ENCODE peak calls at places on chromosomes 16 and 17, in eight cellular contexts. O is HS-27A; S is GM12865; K is Kasumi-1; W is stimulated activated naive CD8-positive, alpha-beta T cell treated with anti-CD3 and anti-CD28 coated beads, Interleukin-15, Interleukin-2, amounts not matched to agents 100 U/mL and 50 U/mL, for 24 hours; Z is RPMI7951; Q is activated CD8-positive, alpha-beta memory T cell treated with anti-CD3 and anti-CD28 coated beads, Interleukin-2, amount 50 U/mL, for 48 hours; N is CD8-positive, alpha-beta T cell. F is an unnamed sample.

GRCh38 chr17:75539969-75540729 is 14.7 kb downstream of the LLGL2 start:
- DNase-seq in O (no peak), S (no peak), K (no peak), W (no peak), Z (peak), Q (no peak), N (no peak), F (no peak)

GRCh38 chr17:54864070-54864469 is 36.6 kb upstream of the TOM1L1 start:
- DNase-seq in O (no peak), S (no peak), K (no peak), W (no peak), Z (no peak), Q (no peak), N (no peak), F (no peak)

GRCh38 chr16:89373355-89374110 is 116.8 kb downstream of the ANKRD11 start:
- DNase-seq in O (no peak), S (no peak), K (no peak), W (no peak), Z (peak), Q (no peak), N (no peak), F (no peak)

GRCh38 chr17:11797803-11798202 is 199.5 kb downstream of the ZNF18 start:
- DNase-seq in O (no peak), S (no peak), K (no peak), W (no peak), Z (no peak), Q (no peak), N (no peak), F (no peak)

GRCh38 chr17:49555495-49556018 is 20.1 kb upstream of the NXPH3 start:
- DNase-seq in O (no peak), S (no peak), K (no peak), W (no peak), Z (no peak), Q (no peak), N (no peak), F (no peak)

GRCh38 chr17:34561328-34561727 is 18.1 kb upstream of the TMEM132E start:
- DNase-seq in O (no peak), S (no peak), K (no peak), W (no peak), Z (no peak), Q (no peak), N (no peak), F (no peak)

GRCh38 chr16:30340621-30341020 is 14.5 kb downstream of the CD2BP2 start:
- DNase-seq in O (no peak), S (no peak), K (no peak), W (no peak), Z (no peak), Q (no peak), N (no peak), F (no peak)

GRCh38 chr17:15398291-15398690 is 56.9 kb upstream of the TEKT3 start:
- DNase-seq in O (no peak), S (no peak), K (peak), W (no peak), Z (peak), Q (no peak), N (no peak), F (no peak)

GRCh38 chr17:65104541-65104940 is 32.6 kb upstream of the RGS9 start:
- DNase-seq in O (no peak), S (no peak), K (no peak), W (no peak), Z (no peak), Q (no peak), N (no peak), F (no peak)

GRCh38 chr16:75244225-75244792 is 7.1 kb downstream of the BCAR1 start:
- DNase-seq in O (no peak), S (no peak), K (peak), W (no peak), Z (peak), Q (no peak), N (no peak), F (no peak)

GRCh38 chr16:85682516-85682915 is 6.2 kb downstream of the GINS2 start:
- DNase-seq in O (no peak), S (no peak), K (no peak), W (no peak), Z (no peak), Q (no peak), N (no peak), F (no peak)

GRCh38 chr17:21300601-21301571 is 16.4 kb downstream of the MAP2K3 start:
- DNase-seq in O (no peak), S (no peak), K (no peak), W (no peak), Z (no peak), Q (no peak), N (no peak), F (no peak)

GRCh38 chr16:56610017-56610608 is 1.7 kb downstream of the MT2A start:
- DNase-seq in O (peak), S (peak), K (peak), W (peak), Z (peak), Q (peak), N (peak), F (peak)

GRCh38 chr16:28873543-28874201 is 4.6 kb upstream of the ATP2A1 start:
- DNase-seq in O (no peak), S (peak), K (peak), W (peak), Z (no peak), Q (peak), N (peak), F (peak)

GRCh38 chr17:62109378-62109902 is 44.4 kb upstream of the MED13 start:
- DNase-seq in O (no peak), S (peak), K (peak), W (peak), Z (peak), Q (peak), N (no peak), F (no peak)

GRCh38 chr16:81099958-81100357 is 3.8 kb upstream of the GCSH start:
- DNase-seq in O (no peak), S (no peak), K (no peak), W (no peak), Z (no peak), Q (no peak), N (no peak), F (no peak)

GRCh38 chr17:66786101-66786500 is 48.8 kb upstream of the CACNG5 start:
- DNase-seq in O (no peak), S (no peak), K (no peak), W (no peak), Z (no peak), Q (no peak), N (no peak), F (no peak)

GRCh38 chr17:35548978-35549377 is 11.5 kb upstream of the SLFN12L start:
- DNase-seq in O (no peak), S (no peak), K (no peak), W (no peak), Z (no peak), Q (no peak), N (no peak), F (no peak)

GRCh38 chr17:76076765-76077581 is 2.0 kb upstream of the ZACN start:
- DNase-seq in O (no peak), S (no peak), K (no peak), W (no peak), Z (no peak), Q (peak), N (no peak), F (peak)

GRCh38 chr16:66590322-66590721 is 11.1 kb downstream of the CMTM2 start:
- DNase-seq in O (no peak), S (peak), K (peak), W (no peak), Z (no peak), Q (peak), N (no peak), F (peak)

GRCh38 chr16:11432856-11433395 is 87.7 kb downstream of the RMI2 start:
- DNase-seq in O (no peak), S (no peak), K (no peak), W (no peak), Z (no peak), Q (no peak), N (no peak), F (no peak)

GRCh38 chr16:84665359-84665758 is 17.0 kb downstream of the KLHL36 start:
- DNase-seq in O (no peak), S (no peak), K (no peak), W (no peak), Z (no peak), Q (no peak), N (no peak), F (no peak)

GRCh38 chr16:28882476-28883180 is 4.3 kb downstream of the ATP2A1 start:
- DNase-seq in O (no peak), S (no peak), K (no peak), W (no peak), Z (no peak), Q (no peak), N (no peak), F (no peak)

GRCh38 chr16:68781784-68782183 is 44.7 kb downstream of the CDH1 start:
- DNase-seq in O (no peak), S (peak), K (no peak), W (no peak), Z (no peak), Q (no peak), N (no peak), F (no peak)

GRCh38 chr16:351804-352520 is 561 bp downstream of the AXIN1 start:
- DNase-seq in O (no peak), S (peak), K (no peak), W (peak), Z (peak), Q (no peak), N (no peak), F (no peak)

F was measured in naive thymus-derived CD4-positive, alpha-beta T cell.